ENCODE peak calls at places on chromosome 7, in seven cellular contexts. L, A, J, G, Z, F and W are unnamed samples.

GRCh38 chr7:128151646-128152045 is 89.4 kb upstream of the LEP start:
- DNase-seq in L (no peak), A (no peak), J (no peak), G (peak; percentile 36), Z (no peak), F (no peak), W (no peak)

GRCh38 chr7:41878331-41879112 is 175.6 kb upstream of the INHBA start:
- DNase-seq in L (no peak), A (no peak), J (no peak), G (no peak), Z (no peak), F (no peak), W (no peak)

GRCh38 chr7:148011753-148012152 is 578.8 kb upstream of the C7orf33 start:
- DNase-seq in L (no peak), A (no peak), J (no peak), G (no peak), Z (no peak), F (no peak), W (no peak)

GRCh38 chr7:154568346-154568745 is 434.6 kb downstream of the PAXIP1 start:
- DNase-seq in L (no peak), A (no peak), J (peak; percentile 36), G (no peak), Z (no peak), F (no peak), W (no peak)

GRCh38 chr7:102119925-102120324 is 166.7 kb upstream of the SH2B2 start:
- DNase-seq in L (no peak), A (no peak), J (no peak), G (no peak), Z (no peak), F (no peak), W (no peak)

GRCh38 chr7:3558410-3558809 is 257.4 kb downstream of the SDK1 start:
- DNase-seq in L (no peak), A (no peak), J (no peak), G (no peak), Z (no peak), F (no peak), W (no peak)

GRCh38 chr7:151109094-151110048 is 23.1 kb downstream of the AGAP3 start:
- DNase-seq in L (no peak), A (no peak), J (no peak), G (no peak), Z (no peak), F (no peak), W (no peak)

GRCh38 chr7:128849804-128850490 is 12.7 kb upstream of the ATP6V1F start:
- DNase-seq in L (no peak), A (no peak), J (no peak), G (no peak), Z (no peak), F (no peak), W (no peak)

GRCh38 chr7:74606101-74606908 is 51.2 kb upstream of the GTF2I start:
- DNase-seq in L (peak; percentile 80), A (no peak), J (peak; percentile 22), G (no peak), Z (peak; percentile 13), F (peak; percentile 63), W (no peak)

GRCh38 chr7:68748934-68749695 is 849.2 kb upstream of the AUTS2 start:
- DNase-seq in L (no peak), A (no peak), J (no peak), G (no peak), Z (no peak), F (no peak), W (no peak)

GRCh38 chr7:147535619-147536200 is 1054.9 kb upstream of the C7orf33 start:
- DNase-seq in L (no peak), A (no peak), J (no peak), G (no peak), Z (no peak), F (no peak), W (no peak)

GRCh38 chr7:389911-390601 is 100.1 kb downstream of the FOXL3 start:
- DNase-seq in L (peak; percentile 51), A (no peak), J (no peak), G (no peak), Z (no peak), F (no peak), W (peak; percentile 68)

GRCh38 chr7:138008588-138009349 is 6.9 kb upstream of the CREB3L2 start:
- DNase-seq in L (peak; percentile 67), A (peak; percentile 85), J (peak; percentile 23), G (peak; percentile 65), Z (no peak), F (no peak), W (no peak)

GRCh38 chr7:105141068-105141467 is 127.1 kb downstream of the KMT2E start:
- DNase-seq in L (no peak), A (peak; percentile 53), J (no peak), G (peak; percentile 17), Z (no peak), F (no peak), W (no peak)

GRCh38 chr7:81526971-81527370 is 242.9 kb downstream of the HGF start:
- DNase-seq in L (no peak), A (peak; percentile 94), J (no peak), G (no peak), Z (no peak), F (no peak), W (no peak)

GRCh38 chr7:47940482-47941001 is 7.7 kb downstream of the PKD1L1 start:
- DNase-seq in L (no peak), A (no peak), J (no peak), G (no peak), Z (no peak), F (no peak), W (no peak)

GRCh38 chr7:2950578-2950977 is 93.1 kb downstream of the CARD11 start:
- DNase-seq in L (no peak), A (no peak), J (no peak), G (peak; percentile 9), Z (no peak), F (no peak), W (no peak)

GRCh38 chr7:11835260-11835659 is 3.3 kb upstream of the THSD7A start:
- DNase-seq in L (no peak), A (peak; percentile 3), J (no peak), G (no peak), Z (no peak), F (no peak), W (no peak)

GRCh38 chr7:1702652-1703051 is 32.6 kb downstream of the ELFN1 start:
- DNase-seq in L (no peak), A (no peak), J (no peak), G (no peak), Z (no peak), F (no peak), W (peak; percentile 22)

GRCh38 chr7:132998763-132999162 is 83.1 kb downstream of the CHCHD3 start:
- DNase-seq in L (no peak), A (no peak), J (no peak), G (no peak), Z (no peak), F (no peak), W (no peak)

GRCh38 chr7:101557421-101557820 is 71.7 kb downstream of the MYL10 start:
- DNase-seq in L (no peak), A (no peak), J (no peak), G (no peak), Z (no peak), F (no peak), W (no peak)

GRCh38 chr7:100875356-100875751 is 451 bp downstream of the SRRT start:
- DNase-seq in L (no peak), A (peak; percentile 55), J (no peak), G (no peak), Z (no peak), F (no peak), W (no peak)

GRCh38 chr7:141167376-141167964 is 93.6 kb downstream of the TMEM178B start:
- DNase-seq in L (no peak), A (no peak), J (no peak), G (no peak), Z (no peak), F (no peak), W (no peak)

GRCh38 chr7:144835166-144835611 is 664 bp downstream of the TPK1 start:
- DNase-seq in L (peak; percentile 84), A (peak; percentile 83), J (peak; percentile 50), G (peak; percentile 38), Z (peak; percentile 16), F (peak; percentile 49), W (no peak)

GRCh38 chr7:126398285-126398684 is 854.5 kb downstream of the GRM8 start:
- DNase-seq in L (no peak), A (peak; percentile 57), J (no peak), G (no peak), Z (no peak), F (no peak), W (no peak)

GRCh38 chr7:141648276-141649114 is 53.5 kb downstream of the DENND11 start:
- DNase-seq in L (no peak), A (no peak), J (no peak), G (no peak), Z (no peak), F (no peak), W (no peak)

GRCh38 chr7:80918909-80919721 is at the start of gene SEMA3C:
- DNase-seq in L (peak; percentile 56), A (peak; percentile 92), J (peak; percentile 84), G (no peak), Z (no peak), F (peak; percentile 34), W (peak; percentile 91)

GRCh38 chr7:143046334-143046935 is 5.7 kb upstream of the OR6V1 start:
- DNase-seq in L (no peak), A (no peak), J (no peak), G (no peak), Z (no peak), F (no peak), W (no peak)